ENCODE peak calls at places on chromosome 2, in eight cellular contexts. X, O, R, H, M, W, K and L are unnamed samples.

GRCh38 chr2:31324000-31324633 is 90.2 kb downstream of the EHD3 start:
- DNase-seq in X (no peak), O (no peak), R (peak), H (no peak), M (peak), W (no peak), K (no peak), L (no peak)

GRCh38 chr2:150639383-150639782 is 151.9 kb upstream of the RND3 start:
- DNase-seq in X (no peak), O (no peak), R (peak), H (no peak), M (no peak), W (no peak), K (no peak), L (no peak)

GRCh38 chr2:118841828-118842461 is 5.5 kb downstream of the EN1 start:
- DNase-seq in X (no peak), O (no peak), R (no peak), H (no peak), M (no peak), W (peak), K (no peak), L (no peak)

GRCh38 chr2:147449323-147450080 is 395.3 kb upstream of the ACVR2A start:
- DNase-seq in X (no peak), O (no peak), R (no peak), H (no peak), M (no peak), W (no peak), K (no peak), L (peak)

GRCh38 chr2:33015421-33016142 is 68.8 kb downstream of the LTBP1 start:
- DNase-seq in X (no peak), O (no peak), R (peak), H (no peak), M (peak), W (no peak), K (peak), L (no peak)

GRCh38 chr2:239928457-239929350 is 96.4 kb downstream of the NDUFA10 start:
- DNase-seq in X (no peak), O (peak), R (no peak), H (no peak), M (no peak), W (no peak), K (no peak), L (no peak)

GRCh38 chr2:165886487-165887146 is 67.0 kb downstream of the TTC21B start:
- DNase-seq in X (no peak), O (no peak), R (no peak), H (no peak), M (no peak), W (no peak), K (no peak), L (no peak)

GRCh38 chr2:235116885-235117492 is 165.2 kb downstream of the SH3BP4 start:
- DNase-seq in X (no peak), O (no peak), R (peak), H (peak), M (peak), W (no peak), K (peak), L (peak)

GRCh38 chr2:72895759-72896281 is 8.6 kb downstream of the SPR start:
- DNase-seq in X (no peak), O (no peak), R (no peak), H (no peak), M (no peak), W (no peak), K (peak), L (no peak)

GRCh38 chr2:8394131-8394530 is 287.7 kb upstream of the ID2 start:
- DNase-seq in X (no peak), O (no peak), R (no peak), H (no peak), M (no peak), W (no peak), K (no peak), L (no peak)

GRCh38 chr2:241951920-241952319 is 82.4 kb downstream of the RTP5 start:
- DNase-seq in X (no peak), O (no peak), R (no peak), H (no peak), M (peak), W (no peak), K (no peak), L (no peak)

GRCh38 chr2:172109670-172110421 is 7.1 kb upstream of the DLX2 start:
- DNase-seq in X (no peak), O (no peak), R (no peak), H (no peak), M (no peak), W (no peak), K (no peak), L (no peak)